ENCODE peak calls at places on chromosomes 1 and 21, in eight cellular contexts. Y, D, M, C, I, R, N and W are unnamed samples.

GRCh38 chr1:96487404-96487803 is 234.2 kb upstream of the PTBP2 start:
- DNase-seq in Y (no peak), D (peak), M (no peak), C (no peak), I (no peak), R (peak), N (no peak), W (peak)

GRCh38 chr1:40162791-40163441 is 1.7 kb downstream of the RLF start:
- DNase-seq in Y (no peak), D (peak), M (no peak), C (no peak), I (no peak), R (no peak), N (peak), W (no peak)

GRCh38 chr1:119341372-119341947 is 27.1 kb upstream of the HAO2 start:
- DNase-seq in Y (no peak), D (no peak), M (no peak), C (no peak), I (no peak), R (no peak), N (no peak), W (no peak)

GRCh38 chr1:93813076-93813475 is 65.9 kb downstream of the DNTTIP2 start:
- DNase-seq in Y (no peak), D (no peak), M (no peak), C (no peak), I (no peak), R (no peak), N (no peak), W (no peak)

GRCh38 chr1:31702836-31703404 is 897 bp downstream of the COL16A1 start:
- DNase-seq in Y (no peak), D (no peak), M (no peak), C (no peak), I (no peak), R (no peak), N (no peak), W (no peak)

GRCh38 chr1:98306517-98307089 is 354.9 kb upstream of the SNX7 start:
- DNase-seq in Y (no peak), D (no peak), M (no peak), C (no peak), I (no peak), R (no peak), N (no peak), W (no peak)

GRCh38 chr1:19448491-19449439 is 36.6 kb downstream of the CAPZB start:
- DNase-seq in Y (no peak), D (peak), M (no peak), C (peak), I (no peak), R (no peak), N (no peak), W (peak)

GRCh38 chr1:242454262-242455051 is 70.0 kb downstream of the PLD5 start:
- DNase-seq in Y (no peak), D (peak), M (peak), C (peak), I (peak), R (no peak), N (peak), W (peak)

GRCh38 chr1:3675436-3675835 is 23.1 kb downstream of the TP73 start:
- DNase-seq in Y (no peak), D (no peak), M (no peak), C (no peak), I (no peak), R (no peak), N (no peak), W (no peak)

GRCh38 chr1:198179556-198179981 is 22.8 kb downstream of the NEK7 start:
- DNase-seq in Y (no peak), D (no peak), M (no peak), C (no peak), I (no peak), R (no peak), N (no peak), W (peak)

GRCh38 chr1:224203243-224204016 is 20.4 kb downstream of the DEGS1 start:
- DNase-seq in Y (no peak), D (no peak), M (peak), C (peak), I (no peak), R (peak), N (no peak), W (peak)

DNA sequence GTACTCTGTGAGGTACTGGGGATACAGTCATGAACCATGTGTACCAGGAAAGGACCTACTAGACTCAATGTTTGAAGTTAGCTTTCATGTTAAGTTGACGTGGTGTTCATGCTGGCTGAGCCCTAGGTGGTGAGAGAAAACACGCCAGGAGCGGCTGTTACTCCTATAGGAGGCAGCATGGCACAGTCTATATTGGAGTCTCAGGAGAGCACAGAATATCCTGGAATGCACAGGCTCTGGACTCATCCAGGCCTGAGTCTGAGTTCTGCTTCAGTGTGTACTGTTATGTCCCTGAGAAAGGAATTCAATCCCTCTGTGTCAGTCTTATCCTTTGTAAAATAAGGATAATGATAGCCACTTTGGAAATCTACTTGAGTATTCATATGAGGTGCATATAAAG is 41.2 kb downstream of the DPT start:
- DNase-seq in Y (no peak), D (no peak), M (no peak), C (no peak), I (no peak), R (no peak), N (no peak), W (no peak)
- TF ChIP-seq CTCF in Y (no peak), D (no peak), M (no peak), C (no peak), I (peak), R (no peak), N (no peak), W (no peak)

GRCh38 chr1:11337536-11338350 is 64.7 kb downstream of the UBIAD1 start:
- DNase-seq in Y (peak), D (peak), M (peak), C (peak), I (peak), R (no peak), N (peak), W (peak)
- TF ChIP-seq CTCF in Y (peak), D (peak), M (peak), C (peak), I (peak), R (no peak), N (peak), W (peak)

DNA sequence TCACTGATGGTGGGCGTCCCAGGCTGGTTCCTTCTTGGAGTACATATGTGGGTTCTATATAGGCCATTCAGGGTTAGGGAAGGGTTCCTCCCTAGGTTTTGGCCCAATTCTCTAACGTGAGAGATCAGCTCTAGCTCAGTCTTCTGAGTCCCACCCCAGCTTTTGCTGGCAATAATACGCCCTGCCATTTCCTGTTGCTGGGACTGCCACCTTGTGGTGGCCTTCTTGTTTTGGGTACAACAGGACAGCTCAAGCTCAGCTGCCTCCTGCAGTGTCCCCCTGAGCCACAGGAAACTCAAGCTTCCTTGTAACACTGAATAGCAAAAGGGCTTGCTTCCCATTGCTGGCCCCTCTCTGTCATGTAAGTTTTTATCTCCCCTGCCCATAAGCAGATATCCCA is 77.8 kb downstream of the BACH1 start:
- DNase-seq in Y (peak), D (no peak), M (peak), C (peak), I (no peak), R (no peak), N (peak), W (no peak)
- TF ChIP-seq CTCF in Y (peak), D (no peak), M (peak), C (no peak), I (peak), R (no peak), N (peak), W (peak)

DNA sequence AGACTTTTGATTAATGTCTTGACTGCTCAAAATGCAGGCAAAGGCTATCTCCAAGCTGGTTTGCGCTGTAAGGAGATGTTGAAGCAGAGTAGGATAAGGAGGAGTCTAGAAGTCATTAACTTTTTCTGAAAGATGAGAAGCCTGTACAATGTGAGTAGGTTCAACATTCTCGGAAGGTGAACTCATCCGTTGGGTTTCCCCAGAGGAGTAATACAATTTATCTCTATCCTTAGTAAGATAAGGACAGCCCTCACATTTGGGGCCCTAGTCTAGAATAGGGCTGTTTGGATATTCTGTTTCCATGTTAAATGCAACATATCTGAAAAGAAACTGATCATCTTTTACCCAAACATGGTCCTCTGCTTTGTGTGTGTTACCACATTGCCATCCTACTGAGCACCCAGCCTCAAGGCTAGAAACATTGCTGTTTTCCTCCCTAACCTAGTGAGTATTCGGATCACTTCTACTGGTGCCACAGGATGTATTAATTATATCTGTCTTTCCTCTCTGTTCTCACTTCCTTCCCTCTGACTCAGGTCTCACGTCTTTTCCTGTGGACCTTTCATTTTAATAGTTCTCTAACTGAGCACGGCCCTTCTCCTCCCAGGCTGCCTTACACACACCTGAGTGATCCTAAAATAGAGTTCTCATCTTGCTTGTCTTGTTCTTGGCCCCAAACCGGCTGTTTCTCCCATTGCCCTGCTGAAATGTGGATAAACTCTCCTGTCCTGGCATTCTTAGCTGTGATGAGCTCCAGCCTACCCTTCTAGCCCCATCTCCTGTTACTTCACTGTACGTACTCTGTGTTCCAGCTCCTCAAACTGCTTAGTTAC is 91.6 kb downstream of the CDC14A start:
- DNase-seq in Y (no peak), D (no peak), M (no peak), C (no peak), I (no peak), R (no peak), N (no peak), W (peak)
- TF ChIP-seq CTCF in Y (no peak), D (no peak), M (no peak), C (no peak), I (no peak), R (no peak), N (no peak), W (no peak)

GRCh38 chr1:211518330-211519289 is 26.6 kb upstream of the RD3 start:
- DNase-seq in Y (no peak), D (no peak), M (peak), C (no peak), I (no peak), R (no peak), N (peak), W (no peak)

GRCh38 chr1:211519602-211520001 is 27.6 kb upstream of the RD3 start:
- DNase-seq in Y (no peak), D (no peak), M (no peak), C (no peak), I (no peak), R (no peak), N (no peak), W (no peak)

GRCh38 chr1:211515090-211516023 is 23.4 kb upstream of the RD3 start:
- DNase-seq in Y (peak), D (peak), M (peak), C (peak), I (peak), R (peak), N (peak), W (peak)

GRCh38 chr1:211514030-211514754 is 22.2 kb upstream of the RD3 start:
- DNase-seq in Y (peak), D (peak), M (peak), C (peak), I (peak), R (peak), N (peak), W (peak)

GRCh38 chr1:211517006-211517405 is 25.0 kb upstream of the RD3 start:
- DNase-seq in Y (no peak), D (no peak), M (no peak), C (no peak), I (no peak), R (no peak), N (no peak), W (no peak)
- TF ChIP-seq CTCF in Y (no peak), D (no peak), M (no peak), C (peak), I (no peak), R (no peak), N (no peak), W (no peak)

DNA sequence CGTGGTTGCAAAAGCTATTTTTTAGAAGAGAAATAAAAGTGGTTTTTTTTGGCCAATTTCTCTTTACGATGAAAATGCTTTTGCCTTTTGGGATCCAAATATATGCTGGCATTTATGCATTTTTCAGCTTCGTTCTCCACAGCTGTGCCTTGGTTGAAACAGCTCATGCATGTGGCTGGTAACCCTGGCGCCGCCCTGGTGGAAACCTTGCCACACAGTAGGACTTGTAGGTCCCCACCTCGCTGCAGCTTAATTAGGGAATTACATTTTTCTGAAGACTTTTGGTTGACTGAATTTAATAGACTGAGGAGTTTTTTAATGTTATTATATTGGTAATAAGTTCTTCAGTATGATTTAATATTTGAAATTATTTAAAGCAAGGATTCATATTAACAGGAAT is 12.7 kb upstream of the PCP4 start:
- DNase-seq in Y (no peak), D (no peak), M (no peak), C (no peak), I (no peak), R (no peak), N (no peak), W (no peak)
- TF ChIP-seq CTCF in Y (no peak), D (no peak), M (no peak), C (no peak), I (no peak), R (no peak), N (no peak), W (no peak)

DNA sequence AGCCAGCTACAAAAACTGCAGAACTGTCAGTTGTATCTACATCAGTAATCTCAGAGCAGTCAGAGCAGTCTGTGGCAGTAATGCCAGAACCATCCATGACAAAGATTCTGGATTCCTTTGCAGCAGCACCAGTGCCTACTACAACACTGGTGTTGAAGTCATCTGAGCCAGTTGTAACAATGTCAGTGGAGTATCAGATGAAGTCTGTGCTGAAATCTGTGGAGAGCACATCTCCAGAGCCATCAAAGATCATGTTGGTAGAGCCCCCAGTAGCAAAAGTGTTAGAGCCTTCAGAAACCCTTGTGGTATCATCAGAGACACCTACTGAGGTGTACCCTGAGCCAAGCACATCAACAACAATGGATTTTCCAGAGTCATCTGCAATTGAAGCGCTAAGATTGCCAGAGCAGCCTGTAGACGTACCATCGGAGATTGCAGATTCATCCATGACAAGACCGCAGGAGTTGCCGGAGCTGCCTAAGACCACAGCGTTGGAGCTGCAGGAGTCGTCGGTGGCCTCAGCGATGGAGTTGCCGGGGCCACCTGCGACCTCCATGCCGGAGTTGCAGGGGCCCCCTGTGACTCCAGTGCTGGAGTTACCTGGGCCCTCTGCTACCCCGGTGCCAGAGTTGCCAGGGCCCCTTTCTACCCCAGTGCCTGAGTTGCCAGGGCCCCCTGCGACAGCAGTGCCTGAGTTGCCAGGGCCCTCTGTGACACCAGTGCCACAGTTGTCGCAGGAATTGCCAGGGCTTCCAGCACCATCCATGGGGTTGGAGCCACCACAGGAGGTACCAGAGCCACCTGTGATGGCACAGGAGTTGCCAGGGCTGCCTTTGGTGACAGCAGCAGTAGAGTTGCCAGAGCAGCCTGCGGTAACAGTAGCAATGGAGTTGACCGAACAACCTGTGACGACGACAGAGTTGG is 7.3 kb downstream of the SON start:
- DNase-seq in Y (no peak), D (no peak), M (no peak), C (no peak), I (no peak), R (no peak), N (no peak), W (no peak)
- TF ChIP-seq CTCF in Y (no peak), D (no peak), M (no peak), C (no peak), I (no peak), R (no peak), N (no peak), W (no peak)